ENCODE peak calls at places on chromosomes 13 and 19, in four cellular contexts. J is small intestine, L is hypothalamus, O is heart left ventricle. Q is an unnamed sample.

GRCh38 chr19:35509018-35509652 is 4.3 kb downstream of the DMKN start:
- DNase-seq in J (peak; percentile 37), L (no peak), O (no peak), Q (no peak)

GRCh38 chr13:33231339-33231738 is 54.2 kb downstream of the STARD13 start:
- DNase-seq in J (no peak), L (no peak), O (no peak), Q (no peak)

GRCh38 chr13:34156841-34157365 is 339.0 kb downstream of the RFC3 start:
- DNase-seq in J (peak; percentile 91), L (peak; percentile 6), O (peak; percentile 55), Q (peak; percentile 18)

GRCh38 chr13:113016526-113017295 is 47.7 kb downstream of the MCF2L start:
- DNase-seq in J (no peak), L (no peak), O (no peak), Q (no peak)

GRCh38 chr19:51837145-51837544 is 42.2 kb downstream of the FPR3 start:
- DNase-seq in J (no peak), L (no peak), O (no peak), Q (no peak)

GRCh38 chr13:73677041-73677589 is 457.1 kb downstream of the KLF12 start:
- DNase-seq in J (no peak), L (no peak), O (no peak), Q (no peak)

GRCh38 chr13:94182185-94182761 is 297.2 kb downstream of the DCT start:
- DNase-seq in J (peak; percentile 80), L (no peak), O (no peak), Q (no peak)

GRCh38 chr19:30556230-30556711 is 184.1 kb downstream of the ZNF536 start:
- DNase-seq in J (no peak), L (peak; percentile 10), O (no peak), Q (no peak)

GRCh38 chr13:99132295-99132835 is 68.3 kb upstream of the UBAC2 start:
- DNase-seq in J (no peak), L (no peak), O (no peak), Q (no peak)

GRCh38 chr13:114196629-114197028 is 17.6 kb downstream of the CFAP97D2 start:
- DNase-seq in J (no peak), L (no peak), O (no peak), Q (no peak)

Q was measured in heart right ventricle.